ENCODE peak calls at places on chromosomes 6 and 20, in eight cellular contexts. N is CD8-positive, alpha-beta T cell; O is effector memory CD4-positive, alpha-beta T cell; T is colonic mucosa; Q is testis; C is SK-N-SH; X is suprapubic skin; F is breast epithelium. Z is an unnamed sample.

GRCh38 chr6:104601756-104602155 is 258.0 kb downstream of the HACE1 start:
- DNase-seq in N (no peak), O (no peak), T (no peak), Q (no peak), C (no peak), X (no peak), F (no peak), Z (no peak)

GRCh38 chr20:51966296-51966971 is 164.1 kb upstream of the SALL4 start:
- DNase-seq in N (no peak), O (no peak), T (peak; percentile 61), Q (peak; percentile 86), C (peak; percentile 74), X (no peak), F (no peak), Z (peak; percentile 34)

GRCh38 chr20:53677447-53678314 is 84.0 kb upstream of the ZNF217 start:
- DNase-seq in N (no peak), O (no peak), T (peak; percentile 82), Q (peak; percentile 32), C (no peak), X (no peak), F (no peak), Z (peak; percentile 38)

GRCh38 chr6:168418631-168419250 is 22.2 kb upstream of the SMOC2 start:
- DNase-seq in N (no peak), O (no peak), T (no peak), Q (no peak), C (no peak), X (peak; percentile 73), F (no peak), Z (no peak)

GRCh38 chr6:49539102-49539501 is 11.4 kb upstream of the C6orf141 start:
- DNase-seq in N (no peak), O (no peak), T (no peak), Q (no peak), C (no peak), X (no peak), F (no peak), Z (no peak)

GRCh38 chr20:50491926-50492634 is 18.1 kb upstream of the PTPN1 start:
- DNase-seq in N (no peak), O (no peak), T (peak; percentile 72), Q (no peak), C (no peak), X (no peak), F (no peak), Z (no peak)

GRCh38 chr6:89840538-89840937 is 10.9 kb downstream of the CASP8AP2 start:
- DNase-seq in N (no peak), O (no peak), T (no peak), Q (peak; percentile 27), C (peak; percentile 31), X (no peak), F (no peak), Z (no peak)

GRCh38 chr6:13523826-13524622 is 36.6 kb upstream of the GFOD1 start:
- DNase-seq in N (no peak), O (no peak), T (no peak), Q (no peak), C (no peak), X (no peak), F (no peak), Z (no peak)

GRCh38 chr6:1604347-1604990 is 5.2 kb upstream of the FOXC1 start:
- DNase-seq in N (peak; percentile 60), O (peak; percentile 32), T (peak; percentile 61), Q (peak; percentile 65), C (peak; percentile 94), X (peak; percentile 82), F (no peak), Z (no peak)

GRCh38 chr6:30077218-30077617 is 1.6 kb upstream of the RNF39 start:
- DNase-seq in N (no peak), O (no peak), T (no peak), Q (no peak), C (no peak), X (no peak), F (no peak), Z (no peak)

GRCh38 chr6:43934183-43934802 is 164.3 kb downstream of the VEGFA start:
- DNase-seq in N (no peak), O (no peak), T (no peak), Q (no peak), C (peak; percentile 6), X (peak; percentile 59), F (no peak), Z (no peak)

GRCh38 chr6:109662192-109662591 is 28.8 kb downstream of the AK9 start:
- DNase-seq in N (no peak), O (no peak), T (no peak), Q (no peak), C (no peak), X (no peak), F (no peak), Z (no peak)

GRCh38 chr20:53434662-53435061 is 159.0 kb downstream of the ZNF217 start:
- DNase-seq in N (no peak), O (no peak), T (no peak), Q (peak; percentile 63), C (no peak), X (no peak), F (no peak), Z (no peak)

GRCh38 chr6:106787327-106788196 is 158.2 kb downstream of the QRSL1 start:
- DNase-seq in N (no peak), O (no peak), T (no peak), Q (no peak), C (no peak), X (no peak), F (no peak), Z (no peak)

GRCh38 chr6:56363796-56364195 is 116.4 kb upstream of the COL21A1 start:
- DNase-seq in N (no peak), O (no peak), T (no peak), Q (no peak), C (no peak), X (no peak), F (no peak), Z (no peak)

GRCh38 chr20:53141651-53142050 is 169.5 kb downstream of the TSHZ2 start:
- DNase-seq in N (no peak), O (no peak), T (no peak), Q (no peak), C (no peak), X (no peak), F (no peak), Z (no peak)

GRCh38 chr6:4093288-4093687 is 14.4 kb upstream of the FAM217A start:
- DNase-seq in N (no peak), O (no peak), T (no peak), Q (no peak), C (no peak), X (no peak), F (no peak), Z (no peak)

DNA sequence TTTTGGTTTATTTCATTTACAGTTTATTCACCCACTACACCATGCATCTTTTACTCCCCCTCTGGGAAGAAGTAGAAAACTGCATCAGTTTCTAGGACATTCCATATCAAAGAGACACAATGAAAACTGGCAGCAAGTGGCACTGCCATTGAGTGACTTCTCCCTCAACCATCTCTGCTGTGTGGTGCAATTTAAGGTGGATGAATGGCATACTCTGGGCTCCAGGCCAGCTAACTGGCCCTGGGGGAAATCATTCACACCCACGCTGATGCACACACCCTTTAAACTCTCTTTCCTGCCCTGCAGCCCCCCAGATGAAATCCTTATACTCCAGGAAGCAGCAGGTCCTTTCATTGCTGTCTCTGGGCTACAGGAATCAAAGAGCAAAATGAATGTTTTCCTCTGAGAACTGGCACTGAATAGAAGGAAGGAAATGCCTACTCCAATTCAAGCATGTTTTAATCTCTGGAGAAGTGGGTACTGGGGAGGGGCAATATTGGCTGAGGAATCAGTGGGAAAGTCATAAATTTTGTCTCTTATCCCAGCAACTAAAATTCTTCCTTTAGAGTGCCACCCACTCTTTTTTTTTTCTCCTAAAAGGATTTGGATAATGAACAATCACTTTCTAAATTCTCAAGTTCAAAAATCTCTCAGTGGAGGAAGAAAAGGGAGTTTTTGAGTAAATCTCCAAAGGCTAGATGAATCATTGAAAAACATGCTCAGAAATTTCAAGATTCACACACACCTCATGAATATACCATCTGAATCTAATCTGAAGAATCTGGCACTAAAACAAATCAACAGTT is 16.9 kb upstream of the RFPL4B start:
- DNase-seq in N (no peak), O (no peak), T (no peak), Q (no peak), C (no peak), X (no peak), F (no peak), Z (no peak)
- H3K9me3 ChIP-seq in N (no peaks in the 10 kb centered on the region), O (no peaks in the 10 kb centered on the region), T (no peaks in the 10 kb centered on the region), Q (no peaks in the 10 kb centered on the region), C (peaks cover 6% of the 10 kb centered on the region), X (peaks cover 8% of the 10 kb centered on the region), F (peaks cover 17% of the 10 kb centered on the region), Z (peaks cover 18% of the 10 kb centered on the region)

GRCh38 chr6:159168536-159169192 is 536 bp upstream of the FNDC1 start:
- DNase-seq in N (no peak), O (no peak), T (peak; percentile 19), Q (peak; percentile 73), C (peak; percentile 65), X (no peak), F (no peak), Z (peak; percentile 38)
- H3K4me3 ChIP-seq in N (no peak overlapping the region), O (peak overlapping the region; percentile 22), T (peak overlapping the region; percentile 22), Q (peak overlapping the region; percentile 34), C (peak overlapping the region; percentile 55), X (peak overlapping the region; percentile 51), F (peak overlapping the region; percentile 71), Z (peak overlapping the region; percentile 51)

DNA sequence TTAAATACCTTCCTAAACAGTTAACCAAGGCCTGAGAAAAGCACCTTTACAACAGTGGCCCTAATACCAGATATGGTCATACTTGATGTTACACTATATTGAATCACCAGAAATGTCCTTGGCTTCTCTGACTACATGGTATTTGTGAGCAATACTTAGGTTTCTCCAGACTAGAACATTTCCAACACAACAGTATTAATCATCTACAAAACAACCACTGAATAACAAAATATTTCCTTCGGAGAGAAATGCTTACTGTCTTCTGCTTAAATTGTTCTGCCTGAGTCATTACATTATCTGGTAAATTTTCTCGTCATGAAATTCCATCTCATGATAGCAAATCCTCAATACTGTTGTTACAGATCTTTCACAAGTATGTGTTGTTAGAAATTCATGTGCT is 252.9 kb upstream of the RUNX2 start:
- DNase-seq in N (no peak), O (no peak), T (no peak), Q (no peak), C (no peak), X (no peak), F (no peak), Z (no peak)
- H3K27ac ChIP-seq in N (no peak overlapping the region), O (no peak overlapping the region), T (no peak overlapping the region), Q (no peak overlapping the region), C (peak overlapping the region; percentile 79), X (no peak overlapping the region), F (no peak overlapping the region), Z (no peak overlapping the region)

DNA sequence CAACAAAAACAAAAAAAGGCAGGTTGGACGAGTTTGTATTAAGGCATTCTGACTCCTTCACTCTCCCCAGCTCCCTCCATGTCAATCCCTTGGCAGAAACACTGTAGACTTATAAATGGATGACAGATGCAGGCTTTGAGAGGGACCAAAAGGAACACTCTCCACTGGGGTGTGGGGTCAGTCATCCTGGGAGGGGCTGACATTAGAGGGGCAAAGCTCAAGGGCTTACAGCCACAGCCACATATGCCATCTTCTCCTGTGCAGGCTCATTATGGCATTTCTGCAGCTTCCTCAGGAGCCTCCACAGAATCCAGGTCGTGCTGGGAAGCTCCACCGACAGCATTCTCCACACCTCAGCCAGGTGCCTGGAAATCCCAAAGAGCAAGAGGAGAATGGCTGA is 33.0 kb upstream of the RBL1 start:
- DNase-seq in N (no peak), O (no peak), T (no peak), Q (no peak), C (no peak), X (no peak), F (no peak), Z (no peak)
- H3K9me3 ChIP-seq in N (no peaks in the 10 kb centered on the region), O (no peaks in the 10 kb centered on the region), T (no peaks in the 10 kb centered on the region), Q (no peaks in the 10 kb centered on the region), C (no peaks in the 10 kb centered on the region), X (no peaks in the 10 kb centered on the region), F (no peaks in the 10 kb centered on the region), Z (no peaks in the 10 kb centered on the region)